ENCODE peak calls at places on chromosomes 3 and 15, in four cellular contexts. S, T, H and R are unnamed samples.

GRCh38 chr3:15099364-15100098 is 583 bp upstream of the RBSN start:
- DNase-seq in S (no peak), H (no peak), T (no peak), R (no peak)

GRCh38 chr3:45153658-45154437 is 7.7 kb upstream of the CDCP1 start:
- DNase-seq in H (no peak), T (no peak), S (no peak), R (no peak)

GRCh38 chr3:17115186-17115585 is 230.4 kb downstream of the PLCL2 start:
- DNase-seq in H (no peak), T (no peak), S (no peak), R (no peak)

GRCh38 chr3:47057212-47057671 is 77.8 kb downstream of the NBEAL2 start:
- DNase-seq in T (no peak), H (no peak), S (no peak), R (no peak)

GRCh38 chr15:33612721-33613304 is 302.0 kb downstream of the RYR3 start:
- DNase-seq in S (no peak), H (no peak), T (no peak), R (no peak)

GRCh38 chr3:16205156-16205870 is 30.8 kb downstream of the GALNT15 start:
- DNase-seq in T (no peak), H (no peak), S (no peak), R (no peak)

GRCh38 chr3:16801223-16801622 is 83.5 kb upstream of the PLCL2 start:
- DNase-seq in T (no peak), S (no peak), H (no peak), R (no peak)

GRCh38 chr3:180913582-180914404 is 1.3 kb downstream of the FXR1 start:
- DNase-seq in S (peak; percentile 19), H (peak; percentile 7), T (no peak), R (no peak)

GRCh38 chr3:2711081-2711480 is 399.1 kb downstream of the IL5RA start:
- DNase-seq in H (no peak), S (peak; percentile 54), T (no peak), R (no peak)

GRCh38 chr15:68620721-68621528 is 42.1 kb downstream of the CORO2B start:
- DNase-seq in H (peak; percentile 76), T (peak; percentile 95), S (peak; percentile 21), R (peak; percentile 91)

GRCh38 chr3:138348107-138348949 is at the start of gene MRAS:
- DNase-seq in T (peak; percentile 92), S (peak; percentile 97), H (no peak), R (peak; percentile 83)

GRCh38 chr3:156171517-156172267 is 51.3 kb downstream of the KCNAB1 start:
- DNase-seq in T (no peak), S (no peak), H (no peak), R (no peak)

GRCh38 chr15:66356359-66357236 is at the start of gene TIPIN:
- DNase-seq in S (peak; percentile 96), H (peak; percentile 73), T (peak; percentile 97), R (peak; percentile 95)
- H3K4me3 ChIP-seq in S (peak within 1 kb of the TSS; percentile 51), H (peak within 1 kb of the TSS; percentile 86), T (peak within 1 kb of the TSS; percentile 76), R (peak within 1 kb of the TSS; percentile 77)

GRCh38 chr3:114741066-114741465 is 406.0 kb downstream of the ZBTB20 start:
- DNase-seq in S (no peak), T (no peak), H (peak; percentile 14), R (no peak)

GRCh38 chr3:114743746-114744145 is 403.3 kb downstream of the ZBTB20 start:
- DNase-seq in H (no peak), T (no peak), S (no peak), R (no peak)

GRCh38 chr3:114745322-114746240 is 401.5 kb downstream of the ZBTB20 start:
- DNase-seq in S (no peak), H (peak; percentile 37), T (no peak), R (no peak)

GRCh38 chr3:114746502-114746901 is 400.6 kb downstream of the ZBTB20 start:
- DNase-seq in T (no peak), H (no peak), S (no peak), R (no peak)
- H3K4me3 ChIP-seq in T (peak overlapping the region; percentile 37), H (no peak overlapping the region), S (no peak overlapping the region), R (peak overlapping the region; percentile 40)

DNA sequence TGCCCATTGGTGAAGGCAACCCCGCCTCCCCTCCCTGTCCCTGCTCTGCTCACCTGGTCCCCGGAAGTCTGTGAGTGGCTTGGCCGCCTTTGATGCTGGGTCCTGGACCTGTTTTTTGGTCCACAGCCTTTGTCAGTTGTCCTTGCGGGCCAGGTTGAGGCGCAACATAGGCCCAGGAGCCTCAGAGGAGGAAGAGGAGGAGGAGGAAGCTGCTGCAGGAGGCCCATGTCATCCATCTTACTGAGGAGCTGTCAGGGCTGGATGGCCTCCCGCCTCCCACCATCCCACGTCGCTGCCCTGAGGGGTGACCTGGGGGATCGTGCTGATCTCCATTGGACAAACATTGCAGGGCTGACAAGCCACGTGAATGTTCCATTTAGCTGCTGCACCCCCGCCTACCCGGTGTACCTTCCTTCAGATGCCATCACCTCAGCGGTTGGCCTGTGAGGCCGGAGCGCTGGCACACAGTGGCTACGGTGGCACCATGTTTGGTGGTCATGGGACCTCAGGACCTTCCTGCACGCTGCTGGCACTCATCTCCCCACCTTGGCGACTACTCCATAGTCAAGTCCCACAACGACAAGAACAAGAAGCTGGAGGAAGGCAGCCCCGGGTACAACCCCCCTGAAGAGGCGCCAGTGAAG is 106.3 kb downstream of the SMAD6 start:
- DNase-seq in T (no peak), H (no peak), S (no peak), R (no peak)
- H3K4me3 ChIP-seq in T (no peak overlapping the region), H (no peak overlapping the region), S (no peak overlapping the region), R (no peak overlapping the region)

GRCh38 chr3:179069762-179070390 is 1.7 kb downstream of the ZMAT3 start:
- DNase-seq in T (no peak), S (no peak), H (no peak), R (no peak)
- H3K4me3 ChIP-seq in T (peak overlapping the region; percentile 90), S (peak overlapping the region; percentile 66), H (peak overlapping the region; percentile 96), R (peak overlapping the region; percentile 80)

GRCh38 chr3:111076732-111077131 is 5.1 kb downstream of the NECTIN3 start:
- DNase-seq in S (no peak), H (no peak), T (no peak), R (no peak)
- H3K4me3 ChIP-seq in S (no peak overlapping the region), H (no peak overlapping the region), T (no peak overlapping the region), R (no peak overlapping the region)

GRCh38 chr3:184604039-184604955 is 42.7 kb downstream of the EPHB3 start:
- DNase-seq in H (no peak), T (peak; percentile 61), S (peak; percentile 80), R (no peak)
- H3K4me3 ChIP-seq in H (no peak overlapping the region), T (peak overlapping the region; percentile 60), S (peak overlapping the region; percentile 22), R (peak overlapping the region; percentile 65)

GRCh38 chr15:37084602-37085001 is 15.7 kb downstream of the MEIS2 start:
- DNase-seq in S (no peak), T (no peak), H (no peak), R (no peak)
- H3K4me3 ChIP-seq in S (no peak overlapping the region), T (no peak overlapping the region), H (no peak overlapping the region), R (no peak overlapping the region)

GRCh38 chr3:158107508-158108095 is 1.4 kb upstream of the SHOX2 start:
- DNase-seq in S (no peak), H (no peak), T (no peak), R (no peak)
- H3K4me3 ChIP-seq in S (no peak overlapping the region), H (peak overlapping the region; percentile 72), T (no peak overlapping the region), R (no peak overlapping the region)

DNA sequence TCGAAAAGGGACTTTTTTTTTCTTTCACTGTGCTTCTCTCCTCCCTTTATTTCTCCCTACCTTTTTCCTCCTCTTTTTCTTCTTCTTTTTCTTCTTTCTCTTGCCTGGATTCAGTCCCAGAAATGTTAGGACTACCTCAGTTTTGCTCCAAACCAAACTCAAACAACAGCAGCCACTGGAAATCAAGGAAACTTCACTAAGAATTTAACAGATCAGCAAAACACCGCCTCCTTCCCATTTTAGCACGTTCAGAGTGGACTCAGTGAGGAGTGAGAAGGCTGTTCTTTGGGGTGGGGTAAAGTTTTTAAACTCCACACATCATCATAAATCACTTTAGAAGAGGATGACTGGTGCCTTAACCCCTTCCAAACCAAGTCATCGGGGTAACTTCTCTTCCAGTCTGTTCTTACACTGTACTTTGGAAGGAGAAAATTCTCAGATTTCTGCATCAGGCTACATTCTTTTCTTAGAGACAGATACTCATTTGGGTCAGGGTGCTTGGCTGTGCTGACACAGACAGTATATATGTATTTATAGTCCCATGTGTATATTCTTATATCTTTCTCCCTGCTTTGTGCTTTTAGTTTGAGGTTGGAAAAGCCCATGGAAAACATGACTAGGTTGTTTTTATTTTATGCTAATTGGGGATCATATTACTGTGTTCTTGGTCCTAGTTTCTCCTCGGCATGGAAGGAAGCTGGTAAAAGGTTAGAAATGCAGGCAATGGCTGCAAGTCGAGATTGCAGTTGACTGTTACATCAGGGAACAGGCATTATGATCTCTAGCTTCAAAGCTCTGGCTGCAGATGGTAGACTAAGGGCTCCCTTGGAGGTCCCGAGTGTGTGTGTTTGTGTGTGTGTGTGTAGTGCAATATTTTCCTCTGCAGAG is at the start of gene CCDC80:
- DNase-seq in T (no peak), H (peak; percentile 89), S (peak; percentile 73), R (no peak)
- H3K4me3 ChIP-seq in T (peak within 1 kb of the TSS; percentile 54), H (peak within 1 kb of the TSS; percentile 55), S (peak within 1 kb of the TSS; percentile 21), R (peak within 1 kb of the TSS; percentile 63)

DNA sequence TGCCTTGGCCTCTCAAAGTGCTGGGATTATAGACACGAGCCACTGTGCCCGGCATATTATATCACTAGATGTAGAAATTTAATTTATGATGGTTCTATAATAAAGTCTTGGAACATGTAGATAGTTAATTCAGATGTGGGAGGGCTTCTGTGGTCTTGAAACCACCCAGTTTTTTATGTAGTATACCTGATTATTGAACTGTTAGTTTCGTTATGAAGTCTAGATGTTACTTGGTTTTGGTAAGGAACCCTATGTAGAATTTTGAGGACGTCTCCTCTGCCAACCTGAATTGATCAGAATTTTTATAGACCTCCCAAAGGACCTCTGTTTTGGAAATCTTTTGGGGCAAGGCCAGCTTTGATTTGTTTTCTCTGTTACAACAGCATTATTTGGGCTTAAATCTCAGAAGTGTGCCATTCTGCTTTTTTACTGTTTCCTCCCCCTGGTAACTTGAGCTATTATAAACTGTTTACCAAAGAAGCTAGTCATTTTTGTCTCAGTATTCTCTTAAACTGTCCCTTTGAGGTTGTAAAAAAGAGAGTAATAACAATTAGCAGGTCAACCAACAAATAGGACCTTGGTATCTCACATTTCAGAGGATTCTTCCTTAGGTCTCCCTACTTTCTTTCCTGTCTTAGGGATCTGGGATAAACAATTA is 20.8 kb downstream of the AKAP13 start:
- DNase-seq in T (no peak), S (no peak), H (no peak), R (no peak)
- H3K4me3 ChIP-seq in T (no peak overlapping the region), S (no peak overlapping the region), H (no peak overlapping the region), R (no peak overlapping the region)